ENCODE peak calls at places on chromosomes 6 and 20, in four cellular contexts. One of them, this sample, is unnamed.

GRCh38 chr6:98848539-98849210 is 14.3 kb downstream of the POU3F2 start:
- DNase-seq in H1: no peak
- DNase-seq in K562: no peak
- DNase-seq in HCT116: no peak
- DNase-seq in this sample: no peak

GRCh38 chr6:4055420-4056041 is 23.4 kb downstream of the FAM217A start:
- DNase-seq in H1: no peak
- DNase-seq in K562: peak; percentile 37
- DNase-seq in HCT116: peak; percentile 21
- DNase-seq in this sample: peak; percentile 17

GRCh38 chr6:52982680-52983079 is 12.4 kb downstream of the GSTA4 start:
- DNase-seq in H1: no peak
- DNase-seq in K562: no peak
- DNase-seq in HCT116: no peak
- DNase-seq in this sample: no peak

GRCh38 chr20:49478266-49478665 is 4.2 kb downstream of the KCNB1 start:
- DNase-seq in H1: no peak
- DNase-seq in K562: no peak
- DNase-seq in HCT116: no peak
- DNase-seq in this sample: no peak

GRCh38 chr20:55793986-55794385 is 211.3 kb downstream of the CBLN4 start:
- DNase-seq in H1: no peak
- DNase-seq in K562: no peak
- DNase-seq in HCT116: no peak
- DNase-seq in this sample: no peak

GRCh38 chr20:571754-572331 is 28.3 kb upstream of the CSNK2A1 start:
- DNase-seq in H1: peak; percentile 63
- DNase-seq in K562: peak; percentile 57
- DNase-seq in HCT116: no peak
- DNase-seq in this sample: no peak

GRCh38 chr6:13311155-13311554 is 17.2 kb downstream of the TBC1D7 start:
- DNase-seq in H1: no peak
- DNase-seq in K562: no peak
- DNase-seq in HCT116: no peak
- DNase-seq in this sample: no peak

GRCh38 chr20:47464380-47465101 is 37.1 kb upstream of the NCOA3 start:
- DNase-seq in H1: no peak
- DNase-seq in K562: no peak
- DNase-seq in HCT116: peak; percentile 36
- DNase-seq in this sample: peak; percentile 95

GRCh38 chr6:37359034-37359433 is 5.3 kb downstream of the RNF8 start:
- DNase-seq in H1: no peak
- DNase-seq in K562: no peak
- DNase-seq in HCT116: no peak
- DNase-seq in this sample: no peak

DNA sequence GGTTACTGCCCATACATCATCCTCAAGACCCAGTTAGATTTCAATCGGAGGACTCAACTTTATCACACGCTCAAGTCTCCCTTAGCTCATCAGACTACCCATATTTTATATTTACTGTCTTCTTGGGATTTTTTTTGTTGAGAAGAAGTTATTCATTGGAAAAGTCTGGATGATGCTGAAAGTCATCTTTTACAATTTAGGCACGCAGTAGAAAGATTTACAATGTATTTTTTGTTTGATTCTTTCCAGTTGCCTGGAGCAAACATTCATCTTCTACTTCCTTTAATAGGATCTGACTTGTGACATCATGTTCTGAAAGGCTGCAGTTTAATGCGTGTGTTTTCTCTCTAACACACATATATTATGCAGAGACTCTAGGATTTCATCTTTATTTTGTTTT is 235.7 kb downstream of the DOK5 start:
- DNase-seq in H1: no peak
- DNase-seq in K562: no peak
- DNase-seq in HCT116: no peak
- DNase-seq in this sample: no peak
- TF ChIP-seq JUND in H1: no peak
- TF ChIP-seq JUND in K562: no peak
- TF ChIP-seq JUND in HCT116: no peak
- TF ChIP-seq JUND in this sample: no peak

GRCh38 chr6:25555188-25555587 is 96.8 kb upstream of the SCGN start:
- DNase-seq in H1: no peak
- DNase-seq in K562: no peak
- DNase-seq in HCT116: no peak
- DNase-seq in this sample: no peak

GRCh38 chr6:25556516-25556915 is 95.5 kb upstream of the SCGN start:
- DNase-seq in H1: peak; percentile 93
- DNase-seq in K562: peak; percentile 50
- DNase-seq in HCT116: peak; percentile 71
- DNase-seq in this sample: peak; percentile 20

GRCh38 chr6:25553502-25553901 is 98.5 kb upstream of the SCGN start:
- DNase-seq in H1: no peak
- DNase-seq in K562: no peak
- DNase-seq in HCT116: no peak
- DNase-seq in this sample: no peak

GRCh38 chr6:25560851-25561250 is 91.2 kb upstream of the SCGN start:
- DNase-seq in H1: no peak
- DNase-seq in K562: no peak
- DNase-seq in HCT116: no peak
- DNase-seq in this sample: no peak

DNA sequence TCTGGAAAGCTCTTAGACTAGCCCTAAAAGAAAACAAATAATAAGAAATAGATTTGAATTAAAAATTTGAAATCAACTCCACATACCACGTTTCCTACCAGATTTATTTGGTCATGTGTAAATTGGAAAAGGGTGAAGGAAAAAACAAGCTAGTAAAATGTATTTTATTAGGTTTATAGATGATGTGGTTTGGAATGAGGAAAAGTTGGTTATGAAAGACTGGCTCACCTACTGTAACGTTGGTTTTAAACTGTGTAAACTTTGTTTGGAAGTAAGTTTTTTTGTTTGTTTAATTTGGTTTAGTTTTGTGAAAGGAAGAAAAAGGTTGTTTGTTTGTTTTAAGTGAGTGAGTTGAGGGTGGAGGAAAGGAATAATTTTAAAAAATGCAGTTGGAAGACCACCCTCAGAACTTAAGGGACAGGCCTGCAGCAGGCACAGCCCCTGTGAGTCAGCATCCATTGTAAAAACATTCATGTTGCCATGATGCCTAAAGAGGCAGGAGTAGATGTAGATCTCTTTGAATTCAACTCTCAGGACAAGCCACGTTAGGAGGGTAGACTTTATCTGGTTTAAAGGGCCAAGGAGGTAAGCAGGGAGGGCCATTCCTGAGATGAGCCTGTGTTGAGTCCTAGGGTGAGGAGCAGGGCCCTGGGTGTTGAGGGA is 93.7 kb upstream of the SCGN start:
- DNase-seq in H1: no peak
- DNase-seq in K562: no peak
- DNase-seq in HCT116: no peak
- DNase-seq in this sample: no peak
- TF ChIP-seq JUND in H1: no peak
- TF ChIP-seq JUND in K562: no peak
- TF ChIP-seq JUND in HCT116: no peak
- TF ChIP-seq JUND in this sample: peak; percentile 46

DNA sequence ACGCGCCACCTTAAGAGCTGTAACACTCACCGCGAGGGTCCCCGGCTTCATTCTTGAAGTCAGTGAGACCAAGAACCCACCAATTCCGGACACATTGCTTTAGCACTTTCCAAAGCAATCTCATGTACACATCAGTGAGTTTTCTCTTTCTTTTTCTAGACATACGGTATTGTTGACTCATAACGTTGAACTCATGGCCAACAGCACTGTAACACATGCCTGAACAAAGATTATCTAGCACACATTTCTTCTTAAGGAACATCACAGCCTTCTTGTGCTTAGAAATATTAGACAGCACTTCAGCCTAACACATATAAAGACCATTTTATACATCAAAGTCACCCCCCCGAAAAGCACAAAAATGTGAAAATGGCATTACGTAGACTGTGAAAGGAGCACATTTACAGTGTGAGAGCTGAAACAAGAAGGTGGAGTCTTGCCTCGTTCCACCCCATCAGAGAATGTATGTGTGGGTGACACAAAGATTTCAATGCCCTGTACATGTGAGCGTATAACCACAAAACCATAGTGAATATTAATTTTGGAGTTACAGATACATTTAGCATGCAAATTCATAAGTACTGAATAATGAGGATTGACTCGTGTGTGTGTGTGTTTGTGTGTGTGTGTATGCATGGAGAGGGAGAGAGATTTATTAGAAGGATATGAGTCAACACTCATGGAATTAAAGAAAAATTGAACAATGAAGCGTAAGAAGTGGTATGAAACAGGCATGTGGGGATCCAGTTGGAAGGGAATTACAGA is 134.1 kb downstream of the FAM83B start:
- DNase-seq in H1: no peak
- DNase-seq in K562: no peak
- DNase-seq in HCT116: no peak
- DNase-seq in this sample: no peak
- TF ChIP-seq JUND in H1: no peak
- TF ChIP-seq JUND in K562: no peak
- TF ChIP-seq JUND in HCT116: no peak
- TF ChIP-seq JUND in this sample: no peak

GRCh38 chr6:75188221-75188620 is 17.6 kb downstream of the COL12A1 start:
- DNase-seq in H1: no peak
- DNase-seq in K562: no peak
- DNase-seq in HCT116: no peak
- DNase-seq in this sample: no peak
- TF ChIP-seq JUND in H1: no peak
- TF ChIP-seq JUND in K562: no peak
- TF ChIP-seq JUND in HCT116: no peak
- TF ChIP-seq JUND in this sample: no peak

GRCh38 chr6:169638915-169639314 is 62.9 kb downstream of the WDR27 start:
- DNase-seq in H1: no peak
- DNase-seq in K562: no peak
- DNase-seq in HCT116: no peak
- DNase-seq in this sample: no peak

GRCh38 chr6:169641461-169642085 is 60.3 kb downstream of the WDR27 start:
- DNase-seq in H1: no peak
- DNase-seq in K562: no peak
- DNase-seq in HCT116: no peak
- DNase-seq in this sample: no peak

GRCh38 chr6:169640983-169641382 is 60.8 kb downstream of the WDR27 start:
- DNase-seq in H1: no peak
- DNase-seq in K562: no peak
- DNase-seq in HCT116: no peak
- DNase-seq in this sample: no peak

GRCh38 chr6:169639653-169640278 is 62.1 kb downstream of the WDR27 start:
- DNase-seq in H1: no peak
- DNase-seq in K562: no peak
- DNase-seq in HCT116: no peak
- DNase-seq in this sample: no peak

GRCh38 chr6:169640347-169640972 is 61.4 kb downstream of the WDR27 start:
- DNase-seq in H1: no peak
- DNase-seq in K562: no peak
- DNase-seq in HCT116: no peak
- DNase-seq in this sample: no peak
- TF ChIP-seq JUND in H1: no peak
- TF ChIP-seq JUND in K562: no peak
- TF ChIP-seq JUND in HCT116: no peak
- TF ChIP-seq JUND in this sample: no peak

GRCh38 chr6:10347561-10348327 is 67.1 kb downstream of the TFAP2A start:
- DNase-seq in H1: no peak
- DNase-seq in K562: no peak
- DNase-seq in HCT116: peak; percentile 8
- DNase-seq in this sample: peak; percentile 16
- TF ChIP-seq JUND in H1: no peak
- TF ChIP-seq JUND in K562: peak; percentile 100
- TF ChIP-seq JUND in HCT116: no peak
- TF ChIP-seq JUND in this sample: no peak

This sample was measured in T47D.